ENCODE peak calls at places on chromosomes 5 and 9, in four cellular contexts. One of them, this sample, is unnamed.

GRCh38 chr9:126395439-126396212 is 69.0 kb downstream of the MVB12B start:
- DNase-seq in occipital lobe: no peak
- DNase-seq in NCI-H2107: peak; percentile 30
- DNase-seq in glutamatergic neuron: no peak
- DNase-seq in this sample: no peak

GRCh38 chr9:114849450-114849849 is 43.6 kb upstream of the TNFSF15 start:
- DNase-seq in NCI-H2107: no peak
- DNase-seq in glutamatergic neuron: no peak
- DNase-seq in occipital lobe: no peak
- DNase-seq in this sample: no peak

GRCh38 chr9:99466104-99466503 is 244.0 kb downstream of the SEC61B start:
- DNase-seq in NCI-H2107: no peak
- DNase-seq in glutamatergic neuron: no peak
- DNase-seq in occipital lobe: no peak
- DNase-seq in this sample: no peak

GRCh38 chr5:14399054-14399657 is 182.4 kb upstream of the OTULINL start:
- DNase-seq in glutamatergic neuron: no peak
- DNase-seq in occipital lobe: no peak
- DNase-seq in NCI-H2107: no peak
- DNase-seq in this sample: no peak

GRCh38 chr5:171612749-171613148 is 172.9 kb upstream of the SMIM23 start:
- DNase-seq in NCI-H2107: no peak
- DNase-seq in occipital lobe: no peak
- DNase-seq in glutamatergic neuron: no peak
- DNase-seq in this sample: no peak

GRCh38 chr9:112887377-112887776 is 3.3 kb downstream of the SLC46A2 start:
- DNase-seq in NCI-H2107: no peak
- DNase-seq in glutamatergic neuron: peak; percentile 50
- DNase-seq in occipital lobe: no peak
- DNase-seq in this sample: no peak

GRCh38 chr9:112249277-112249676 is 74.2 kb upstream of the SUSD1 start:
- DNase-seq in occipital lobe: no peak
- DNase-seq in glutamatergic neuron: no peak
- DNase-seq in NCI-H2107: no peak
- DNase-seq in this sample: no peak

GRCh38 chr5:155027993-155028629 is 14.6 kb downstream of the KIF4B start:
- DNase-seq in NCI-H2107: no peak
- DNase-seq in occipital lobe: no peak
- DNase-seq in glutamatergic neuron: no peak
- DNase-seq in this sample: no peak

GRCh38 chr9:132409828-132410528 is at the start of gene CFAP77:
- DNase-seq in occipital lobe: no peak
- DNase-seq in glutamatergic neuron: peak; percentile 62
- DNase-seq in NCI-H2107: no peak
- DNase-seq in this sample: no peak

GRCh38 chr5:9148242-9148641 is 397.6 kb downstream of the SEMA5A start:
- DNase-seq in glutamatergic neuron: no peak
- DNase-seq in NCI-H2107: no peak
- DNase-seq in occipital lobe: no peak
- DNase-seq in this sample: no peak

GRCh38 chr9:130114741-130115140 is 57.5 kb upstream of the NCS1 start:
- DNase-seq in occipital lobe: no peak
- DNase-seq in NCI-H2107: no peak
- DNase-seq in glutamatergic neuron: no peak
- DNase-seq in this sample: no peak

GRCh38 chr5:69299625-69300024 is 33.0 kb downstream of the CCDC125 start:
- DNase-seq in glutamatergic neuron: no peak
- DNase-seq in occipital lobe: no peak
- DNase-seq in NCI-H2107: no peak
- DNase-seq in this sample: no peak

GRCh38 chr9:81620009-81620405 is 69.3 kb downstream of the TLE1 start:
- DNase-seq in NCI-H2107: no peak
- DNase-seq in occipital lobe: no peak
- DNase-seq in glutamatergic neuron: no peak
- DNase-seq in this sample: no peak

GRCh38 chr9:69719368-69719767 is 40.4 kb downstream of the PTAR1 start:
- DNase-seq in NCI-H2107: no peak
- DNase-seq in occipital lobe: no peak
- DNase-seq in glutamatergic neuron: no peak
- DNase-seq in this sample: no peak

GRCh38 chr9:133342570-133342969 is 5.4 kb downstream of the MED22 start:
- DNase-seq in NCI-H2107: no peak
- DNase-seq in occipital lobe: no peak
- DNase-seq in glutamatergic neuron: peak; percentile 60
- DNase-seq in this sample: no peak

GRCh38 chr5:131109540-131110255 is 55.4 kb downstream of the HINT1 start:
- DNase-seq in glutamatergic neuron: no peak
- DNase-seq in occipital lobe: no peak
- DNase-seq in NCI-H2107: no peak
- DNase-seq in this sample: no peak

GRCh38 chr9:126862461-126862830 is 2.0 kb downstream of the ZBTB34 start:
- DNase-seq in glutamatergic neuron: no peak
- DNase-seq in occipital lobe: no peak
- DNase-seq in NCI-H2107: no peak
- DNase-seq in this sample: no peak

GRCh38 chr9:34431661-34432060 is 26.7 kb downstream of the FAM219A start:
- DNase-seq in NCI-H2107: no peak
- DNase-seq in occipital lobe: no peak
- DNase-seq in glutamatergic neuron: no peak
- DNase-seq in this sample: no peak

GRCh38 chr5:17888155-17888554 is 253.9 kb downstream of the TAF11L14 start:
- DNase-seq in NCI-H2107: no peak
- DNase-seq in glutamatergic neuron: no peak
- DNase-seq in occipital lobe: no peak
- DNase-seq in this sample: no peak

GRCh38 chr5:169875091-169875727 is 105.1 kb downstream of the INSYN2B start:
- DNase-seq in glutamatergic neuron: no peak
- DNase-seq in NCI-H2107: no peak
- DNase-seq in occipital lobe: no peak
- DNase-seq in this sample: no peak

GRCh38 chr5:178284095-178284675 is 51.6 kb upstream of the PHYKPL start:
- DNase-seq in occipital lobe: no peak
- DNase-seq in NCI-H2107: no peak
- DNase-seq in glutamatergic neuron: no peak
- DNase-seq in this sample: no peak

GRCh38 chr5:102421647-102422046 is 77.2 kb downstream of the SLCO6A1 start:
- DNase-seq in NCI-H2107: no peak
- DNase-seq in glutamatergic neuron: no peak
- DNase-seq in occipital lobe: no peak
- DNase-seq in this sample: no peak

GRCh38 chr9:4674783-4675182 is 4.6 kb upstream of the CDC37L1 start:
- DNase-seq in NCI-H2107: no peak
- DNase-seq in occipital lobe: no peak
- DNase-seq in glutamatergic neuron: no peak
- DNase-seq in this sample: no peak

GRCh38 chr5:91101777-91102379 is 281.2 kb downstream of the ARRDC3 start:
- DNase-seq in NCI-H2107: no peak
- DNase-seq in glutamatergic neuron: peak; percentile 70
- DNase-seq in occipital lobe: peak; percentile 42
- DNase-seq in this sample: peak; percentile 12

GRCh38 chr9:98342103-98342818 is 86.8 kb upstream of the TBC1D2 start:
- DNase-seq in glutamatergic neuron: no peak
- DNase-seq in NCI-H2107: no peak
- DNase-seq in occipital lobe: no peak
- DNase-seq in this sample: no peak

GRCh38 chr5:111537153-111538024 is 25.1 kb upstream of the STARD4 start:
- DNase-seq in occipital lobe: no peak
- DNase-seq in NCI-H2107: no peak
- DNase-seq in glutamatergic neuron: no peak
- DNase-seq in this sample: no peak

GRCh38 chr9:93365427-93366118 is 85.9 kb upstream of the FAM120A start:
- DNase-seq in NCI-H2107: no peak
- DNase-seq in glutamatergic neuron: no peak
- DNase-seq in occipital lobe: no peak
- DNase-seq in this sample: no peak

GRCh38 chr5:88682797-88683496 is 200.0 kb downstream of the MEF2C start:
- DNase-seq in occipital lobe: no peak
- DNase-seq in glutamatergic neuron: no peak
- DNase-seq in NCI-H2107: no peak
- DNase-seq in this sample: no peak

GRCh38 chr5:67673180-67673579 is 476.6 kb upstream of the CD180 start:
- DNase-seq in glutamatergic neuron: no peak
- DNase-seq in occipital lobe: no peak
- DNase-seq in NCI-H2107: no peak
- DNase-seq in this sample: no peak